ENCODE peak calls at places on chromosomes 4 and X, in ten cellular contexts. One of them, this sample, is unnamed.

GRCh38 chr4:4269856-4270255 is 20.1 kb downstream of the LYAR start:
- DNase-seq in GM03348: no peak
- DNase-seq in GM10248: no peak
- DNase-seq in fibroblast of pulmonary artery: peak
- DNase-seq in T-helper 1 cell: peak
- DNase-seq in NCI-H1694 treated with DMSO at 0.1 percent for 48 hours: no peak
- DNase-seq in T-helper 2 cell: peak
- DNase-seq in coronary artery: no peak
- DNase-seq in HCEC 1CT: peak
- DNase-seq in K562: no peak
- DNase-seq in this sample: no peak

GRCh38 chr4:89514811-89515210 is 207.2 kb upstream of the GPRIN3 start:
- DNase-seq in NCI-H1694 treated with DMSO at 0.1 percent for 48 hours: no peak
- DNase-seq in GM03348: no peak
- DNase-seq in fibroblast of pulmonary artery: no peak
- DNase-seq in T-helper 1 cell: no peak
- DNase-seq in K562: no peak
- DNase-seq in GM10248: no peak
- DNase-seq in T-helper 2 cell: no peak
- DNase-seq in HCEC 1CT: no peak
- DNase-seq in coronary artery: no peak
- DNase-seq in this sample: no peak

GRCh38 chrX:15913161-15913560 is 58.5 kb upstream of the AP1S2 start:
- DNase-seq in K562: no peak
- DNase-seq in NCI-H1694 treated with DMSO at 0.1 percent for 48 hours: peak
- DNase-seq in HCEC 1CT: no peak
- DNase-seq in T-helper 1 cell: no peak
- DNase-seq in coronary artery: no peak
- DNase-seq in fibroblast of pulmonary artery: no peak
- DNase-seq in GM10248: no peak
- DNase-seq in T-helper 2 cell: no peak
- DNase-seq in GM03348: no peak
- DNase-seq in this sample: no peak

GRCh38 chr4:112284662-112285411 is 867 bp downstream of the TIFA start:
- DNase-seq in coronary artery: no peak
- DNase-seq in HCEC 1CT: no peak
- DNase-seq in GM10248: no peak
- DNase-seq in fibroblast of pulmonary artery: peak
- DNase-seq in NCI-H1694 treated with DMSO at 0.1 percent for 48 hours: no peak
- DNase-seq in T-helper 2 cell: peak
- DNase-seq in GM03348: peak
- DNase-seq in T-helper 1 cell: peak
- DNase-seq in K562: peak
- DNase-seq in this sample: peak

GRCh38 chrX:39397561-39398200 is 596.4 kb downstream of the MID1IP1 start:
- DNase-seq in NCI-H1694 treated with DMSO at 0.1 percent for 48 hours: no peak
- DNase-seq in K562: no peak
- DNase-seq in T-helper 1 cell: no peak
- DNase-seq in HCEC 1CT: no peak
- DNase-seq in coronary artery: no peak
- DNase-seq in GM10248: no peak
- DNase-seq in GM03348: no peak
- DNase-seq in T-helper 2 cell: no peak
- DNase-seq in fibroblast of pulmonary artery: no peak
- DNase-seq in this sample: no peak

GRCh38 chr4:78945638-78946179 is 6.5 kb upstream of the PAQR3 start:
- DNase-seq in NCI-H1694 treated with DMSO at 0.1 percent for 48 hours: no peak
- DNase-seq in T-helper 2 cell: peak
- DNase-seq in K562: no peak
- DNase-seq in coronary artery: no peak
- DNase-seq in HCEC 1CT: no peak
- DNase-seq in GM10248: no peak
- DNase-seq in fibroblast of pulmonary artery: no peak
- DNase-seq in GM03348: no peak
- DNase-seq in T-helper 1 cell: no peak
- DNase-seq in this sample: no peak

GRCh38 chr4:19266566-19266965 is 985.1 kb upstream of the SLIT2 start:
- DNase-seq in NCI-H1694 treated with DMSO at 0.1 percent for 48 hours: no peak
- DNase-seq in T-helper 1 cell: no peak
- DNase-seq in HCEC 1CT: no peak
- DNase-seq in fibroblast of pulmonary artery: no peak
- DNase-seq in GM03348: peak
- DNase-seq in coronary artery: no peak
- DNase-seq in T-helper 2 cell: no peak
- DNase-seq in GM10248: no peak
- DNase-seq in K562: no peak
- DNase-seq in this sample: no peak

GRCh38 chr4:74682567-74683359 is 111.6 kb downstream of the BTC start:
- DNase-seq in T-helper 2 cell: no peak
- DNase-seq in coronary artery: no peak
- DNase-seq in GM10248: no peak
- DNase-seq in T-helper 1 cell: no peak
- DNase-seq in NCI-H1694 treated with DMSO at 0.1 percent for 48 hours: no peak
- DNase-seq in HCEC 1CT: peak
- DNase-seq in K562: peak
- DNase-seq in GM03348: peak
- DNase-seq in fibroblast of pulmonary artery: peak
- DNase-seq in this sample: peak